ENCODE peak calls at places on chromosome 13, in ten cellular contexts. S is suprapubic skin, P is endothelial cell, E is NCI-H345, K is epithelial cell of proximal tubule, A is NCI-H510A treated with DMSO at 0.1 percent for 48 hours, R is left colon, C is T-helper 1 cell, O is uterus, Q is GM12865. N is an unnamed sample.

GRCh38 chr13:101258509-101258908 is 157.8 kb downstream of the NALCN start:
- DNase-seq in S (no peak), P (no peak), E (no peak), K (no peak), A (no peak), R (no peak), C (no peak), O (no peak), Q (no peak), N (no peak)

GRCh38 chr13:19860884-19861655 is 2.4 kb downstream of the ZMYM5 start:
- DNase-seq in S (no peak), P (no peak), E (no peak), K (no peak), A (no peak), R (no peak), C (no peak), O (no peak), Q (peak; percentile 11), N (no peak)

GRCh38 chr13:111153977-111154332 is 38.8 kb downstream of the ARHGEF7 start:
- DNase-seq in S (peak; percentile 82), P (no peak), E (peak; percentile 57), K (no peak), A (no peak), R (peak; percentile 71), C (no peak), O (no peak), Q (no peak), N (no peak)

GRCh38 chr13:23898101-23898500 is 799 bp upstream of the C1QTNF9B start:
- DNase-seq in S (no peak), P (no peak), E (no peak), K (no peak), A (no peak), R (peak; percentile 26), C (no peak), O (peak; percentile 27), Q (no peak), N (no peak)

GRCh38 chr13:106151056-106151699 is 384.3 kb downstream of the EFNB2 start:
- DNase-seq in S (no peak), P (no peak), E (no peak), K (peak; percentile 73), A (no peak), R (no peak), C (no peak), O (no peak), Q (no peak), N (no peak)

GRCh38 chr13:73825143-73825542 is 309.1 kb downstream of the KLF12 start:
- DNase-seq in S (no peak), P (no peak), E (no peak), K (no peak), A (no peak), R (no peak), C (no peak), O (no peak), Q (no peak), N (no peak)

GRCh38 chr13:30338952-30339351 is 31.6 kb upstream of the KATNAL1 start:
- DNase-seq in S (no peak), P (no peak), E (no peak), K (no peak), A (no peak), R (no peak), C (no peak), O (no peak), Q (no peak), N (no peak)

GRCh38 chr13:98476538-98476966 is 100.4 kb downstream of the STK24 start:
- DNase-seq in S (peak; percentile 69), P (peak; percentile 24), E (no peak), K (no peak), A (no peak), R (peak; percentile 55), C (peak; percentile 74), O (peak; percentile 50), Q (peak; percentile 97), N (peak; percentile 68)

GRCh38 chr13:108609353-108609752 is 20.1 kb upstream of the MYO16 start:
- DNase-seq in S (no peak), P (no peak), E (no peak), K (no peak), A (no peak), R (no peak), C (no peak), O (no peak), Q (peak; percentile 6), N (no peak)

GRCh38 chr13:79631260-79631659 is 150.3 kb downstream of the NDFIP2 start:
- DNase-seq in S (no peak), P (no peak), E (no peak), K (peak; percentile 91), A (no peak), R (no peak), C (no peak), O (no peak), Q (no peak), N (no peak)

GRCh38 chr13:90105276-90105675 is 1242.2 kb upstream of the MIR17HG start:
- DNase-seq in S (no peak), P (no peak), E (no peak), K (no peak), A (no peak), R (no peak), C (no peak), O (no peak), Q (no peak), N (no peak)

GRCh38 chr13:91123456-91124127 is 223.9 kb upstream of the MIR17HG start:
- DNase-seq in S (no peak), P (peak; percentile 15), E (no peak), K (no peak), A (no peak), R (no peak), C (no peak), O (no peak), Q (peak; percentile 5), N (no peak)

GRCh38 chr13:74767031-74767430 is 632.8 kb upstream of the KLF12 start:
- DNase-seq in S (no peak), P (no peak), E (no peak), K (no peak), A (no peak), R (no peak), C (no peak), O (no peak), Q (no peak), N (no peak)

GRCh38 chr13:85590231-85590931 is 208.8 kb downstream of the SLITRK6 start:
- DNase-seq in S (no peak), P (no peak), E (no peak), K (no peak), A (no peak), R (no peak), C (no peak), O (no peak), Q (no peak), N (no peak)

GRCh38 chr13:76885203-76886004 is 801 bp downstream of the KCTD12 start:
- DNase-seq in S (peak; percentile 81), P (peak; percentile 56), E (peak; percentile 75), K (no peak), A (peak; percentile 7), R (peak; percentile 83), C (peak; percentile 21), O (peak; percentile 77), Q (peak; percentile 86), N (peak; percentile 30)

GRCh38 chr13:79448413-79448812 is 32.5 kb upstream of the NDFIP2 start:
- DNase-seq in S (no peak), P (no peak), E (no peak), K (no peak), A (no peak), R (no peak), C (no peak), O (no peak), Q (peak; percentile 28), N (no peak)

GRCh38 chr13:114101325-114101821 is 31.1 kb downstream of the RASA3 start:
- DNase-seq in S (peak; percentile 74), P (no peak), E (no peak), K (no peak), A (no peak), R (peak; percentile 26), C (no peak), O (peak; percentile 32), Q (no peak), N (no peak)

GRCh38 chr13:73544175-73544574 is 485.4 kb downstream of the KLF5 start:
- DNase-seq in S (no peak), P (no peak), E (no peak), K (no peak), A (no peak), R (no peak), C (no peak), O (no peak), Q (no peak), N (no peak)

GRCh38 chr13:28954810-28955209 is 134.7 kb downstream of the MTUS2 start:
- DNase-seq in S (no peak), P (no peak), E (no peak), K (no peak), A (no peak), R (no peak), C (no peak), O (no peak), Q (no peak), N (no peak)

GRCh38 chr13:98775844-98776598 is 23.5 kb upstream of the SLC15A1 start:
- DNase-seq in S (no peak), P (no peak), E (no peak), K (peak; percentile 67), A (no peak), R (peak; percentile 67), C (no peak), O (no peak), Q (no peak), N (no peak)

GRCh38 chr13:61685683-61686013 is 270.0 kb upstream of the PCDH20 start:
- DNase-seq in S (no peak), P (peak; percentile 35), E (peak; percentile 10), K (peak; percentile 6), A (peak; percentile 3), R (no peak), C (no peak), O (no peak), Q (peak; percentile 9), N (no peak)

GRCh38 chr13:23870356-23871146 is 18.6 kb downstream of the MIPEP start:
- DNase-seq in S (no peak), P (no peak), E (no peak), K (no peak), A (no peak), R (no peak), C (no peak), O (no peak), Q (peak; percentile 55), N (no peak)

GRCh38 chr13:109821038-109821545 is 34.7 kb upstream of the IRS2 start:
- DNase-seq in S (no peak), P (no peak), E (no peak), K (no peak), A (peak; percentile 88), R (no peak), C (no peak), O (no peak), Q (no peak), N (no peak)

GRCh38 chr13:107124129-107124718 is 556.3 kb upstream of the ARGLU1 start:
- DNase-seq in S (no peak), P (no peak), E (peak; percentile 42), K (no peak), A (peak; percentile 45), R (no peak), C (no peak), O (no peak), Q (no peak), N (no peak)

GRCh38 chr13:31588331-31588730 is 151.0 kb upstream of the RXFP2 start:
- DNase-seq in S (no peak), P (no peak), E (no peak), K (no peak), A (no peak), R (peak; percentile 18), C (no peak), O (no peak), Q (no peak), N (no peak)